ENCODE peak calls at places on chromosomes 16 and 17, in nine cellular contexts. G, E, R, B, N, T, J, U and W are unnamed samples.

GRCh38 chr17:19384723-19385391 is 2.1 kb downstream of the MFAP4 start:
- DNase-seq in G (no peak), E (peak; percentile 93), R (peak; percentile 94), B (peak; percentile 91), N (peak; percentile 94), T (no peak), J (no peak), U (peak; percentile 88), W (peak; percentile 98)

GRCh38 chr16:35210681-35211433 is 1751.4 kb downstream of the TP53TG3F start:
- DNase-seq in G (no peak), E (no peak), R (no peak), B (no peak), N (no peak), T (no peak), J (no peak), U (no peak), W (no peak)

GRCh38 chr17:61486135-61487120 is 34.2 kb downstream of the TBX4 start:
- DNase-seq in G (no peak), E (no peak), R (no peak), B (no peak), N (no peak), T (peak; percentile 44), J (no peak), U (no peak), W (peak; percentile 82)

GRCh38 chr16:813204-813915 is 12.8 kb upstream of the GNG13 start:
- DNase-seq in G (peak; percentile 63), E (peak; percentile 49), R (no peak), B (peak; percentile 8), N (no peak), T (peak; percentile 86), J (no peak), U (no peak), W (peak; percentile 36)

GRCh38 chr16:61681673-61682072 is 354.6 kb downstream of the CDH8 start:
- DNase-seq in G (no peak), E (no peak), R (no peak), B (no peak), N (no peak), T (no peak), J (no peak), U (no peak), W (no peak)

GRCh38 chr17:63631626-63632025 is 9.4 kb downstream of the MAP3K3 start:
- DNase-seq in G (no peak), E (no peak), R (no peak), B (no peak), N (no peak), T (peak; percentile 47), J (no peak), U (no peak), W (no peak)

GRCh38 chr17:64491034-64491860 is 5.6 kb downstream of the POLG2 start:
- DNase-seq in G (no peak), E (no peak), R (peak; percentile 53), B (peak; percentile 42), N (no peak), T (peak; percentile 30), J (peak; percentile 58), U (no peak), W (no peak)

GRCh38 chr17:74853669-74854068 is 6.0 kb downstream of the GRIN2C start:
- DNase-seq in G (no peak), E (no peak), R (no peak), B (no peak), N (no peak), T (no peak), J (no peak), U (no peak), W (no peak)

GRCh38 chr16:17367932-17368331 is 102.8 kb downstream of the XYLT1 start:
- DNase-seq in G (peak; percentile 21), E (peak; percentile 74), R (no peak), B (peak; percentile 61), N (peak; percentile 43), T (peak; percentile 77), J (no peak), U (no peak), W (peak; percentile 36)

GRCh38 chr16:17471745-17472075 is 950 bp upstream of the XYLT1 start:
- DNase-seq in G (no peak), E (no peak), R (no peak), B (peak; percentile 67), N (no peak), T (no peak), J (no peak), U (no peak), W (no peak)

GRCh38 chr17:10117085-10117484 is 81.3 kb downstream of the GAS7 start:
- DNase-seq in G (no peak), E (no peak), R (no peak), B (no peak), N (no peak), T (no peak), J (no peak), U (no peak), W (no peak)

GRCh38 chr17:10116676-10117075 is 81.7 kb downstream of the GAS7 start:
- DNase-seq in G (no peak), E (no peak), R (no peak), B (no peak), N (no peak), T (no peak), J (no peak), U (no peak), W (no peak)

GRCh38 chr17:10116267-10116666 is 82.1 kb downstream of the GAS7 start:
- DNase-seq in G (no peak), E (no peak), R (no peak), B (no peak), N (no peak), T (no peak), J (no peak), U (no peak), W (no peak)

GRCh38 chr17:10118788-10119130 is 79.6 kb downstream of the GAS7 start:
- DNase-seq in G (no peak), E (peak; percentile 86), R (no peak), B (no peak), N (no peak), T (no peak), J (no peak), U (no peak), W (no peak)

DNA sequence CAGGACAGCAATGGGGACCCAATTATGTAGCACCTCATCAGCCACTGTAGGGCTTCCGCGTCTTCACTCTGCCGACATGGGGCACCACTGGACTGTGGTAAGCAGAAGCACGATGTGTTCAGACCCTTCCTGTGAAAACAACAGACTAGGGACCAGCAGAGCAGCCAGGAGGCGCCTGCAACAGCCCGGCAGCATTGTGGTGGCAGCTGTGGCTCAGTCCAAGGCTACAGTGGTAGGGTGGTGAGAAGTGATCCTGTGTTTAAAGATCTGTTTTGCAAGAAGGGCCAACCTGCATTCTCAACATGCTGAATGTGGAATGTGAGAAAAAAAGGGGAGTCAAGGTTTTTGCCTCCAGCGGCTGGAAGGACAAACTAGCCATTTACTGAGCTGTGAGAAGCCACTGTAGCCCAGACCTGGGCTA is 80.8 kb downstream of the GAS7 start:
- DNase-seq in G (no peak), E (no peak), R (no peak), B (peak; percentile 26), N (no peak), T (no peak), J (no peak), U (no peak), W (no peak)
- TF ChIP-seq CTCF in G (no peak), E (no peak), R (no peak), B (peak; percentile 20), N (no peak), T (no peak), J (no peak), U (no peak), W (no peak)

DNA sequence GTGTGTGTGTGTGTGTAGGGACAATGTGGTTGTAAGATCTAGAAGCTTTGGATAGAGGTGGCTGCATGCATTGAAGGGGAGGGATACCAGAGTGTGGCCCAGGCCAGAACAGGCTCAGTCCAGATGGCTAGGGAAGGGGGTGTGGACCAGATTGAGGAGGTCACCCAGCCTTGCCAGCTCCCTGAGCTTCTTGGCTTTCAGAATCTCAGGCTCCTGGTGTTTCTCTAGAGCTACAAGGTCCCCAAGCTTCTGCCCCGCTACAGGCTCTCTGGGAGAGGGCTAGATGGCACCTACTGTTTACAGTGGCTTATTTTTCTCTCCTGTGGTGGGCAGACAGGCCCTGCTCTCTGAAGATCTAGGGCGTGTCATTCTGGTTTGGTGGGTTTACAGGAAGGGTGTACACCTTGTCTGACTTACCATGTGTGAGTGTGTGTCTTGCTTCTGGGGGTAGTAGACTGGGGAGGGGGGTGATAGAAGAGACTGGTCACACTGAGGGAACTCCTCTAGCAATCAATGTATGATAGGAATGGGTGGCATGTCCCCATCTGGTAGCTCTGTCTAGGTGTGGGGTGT is 1.0 kb downstream of the RARA start:
- DNase-seq in G (no peak), E (no peak), R (peak; percentile 53), B (no peak), N (no peak), T (no peak), J (no peak), U (no peak), W (no peak)
- H3K27ac ChIP-seq in G (peak overlapping the region; percentile 97), E (peak overlapping the region; percentile 42), R (no peak overlapping the region), B (no peak overlapping the region), N (no peak overlapping the region), T (no peak overlapping the region), J (peak overlapping the region; percentile 84), U (no peak overlapping the region), W (peak overlapping the region; percentile 61)

DNA sequence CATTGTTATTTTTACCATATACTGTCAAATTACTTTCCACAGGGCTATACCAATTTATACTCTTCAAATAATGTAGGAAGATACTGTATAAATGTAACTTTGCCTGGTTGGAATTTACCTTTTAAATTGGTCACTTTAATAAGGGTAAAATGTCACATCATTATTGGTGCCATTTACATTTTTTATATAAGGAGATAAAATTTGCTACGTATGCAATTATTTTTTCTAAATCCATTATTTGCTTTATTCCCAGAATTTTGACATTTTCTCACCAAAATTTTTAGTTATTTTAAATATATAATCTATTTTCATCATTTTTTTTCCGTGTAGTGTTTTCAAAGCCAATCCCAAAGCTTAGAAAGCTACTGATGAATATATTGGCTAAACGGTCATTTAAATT is 664.7 kb downstream of the KCNJ2 start:
- DNase-seq in G (no peak), E (no peak), R (no peak), B (no peak), N (no peak), T (no peak), J (no peak), U (no peak), W (no peak)
- H3K4me3 ChIP-seq in G (no peak overlapping the region), E (no peak overlapping the region), R (no peak overlapping the region), B (no peak overlapping the region), N (no peak overlapping the region), T (no peak overlapping the region), J (no peak overlapping the region), U (no peak overlapping the region), W (no peak overlapping the region)

DNA sequence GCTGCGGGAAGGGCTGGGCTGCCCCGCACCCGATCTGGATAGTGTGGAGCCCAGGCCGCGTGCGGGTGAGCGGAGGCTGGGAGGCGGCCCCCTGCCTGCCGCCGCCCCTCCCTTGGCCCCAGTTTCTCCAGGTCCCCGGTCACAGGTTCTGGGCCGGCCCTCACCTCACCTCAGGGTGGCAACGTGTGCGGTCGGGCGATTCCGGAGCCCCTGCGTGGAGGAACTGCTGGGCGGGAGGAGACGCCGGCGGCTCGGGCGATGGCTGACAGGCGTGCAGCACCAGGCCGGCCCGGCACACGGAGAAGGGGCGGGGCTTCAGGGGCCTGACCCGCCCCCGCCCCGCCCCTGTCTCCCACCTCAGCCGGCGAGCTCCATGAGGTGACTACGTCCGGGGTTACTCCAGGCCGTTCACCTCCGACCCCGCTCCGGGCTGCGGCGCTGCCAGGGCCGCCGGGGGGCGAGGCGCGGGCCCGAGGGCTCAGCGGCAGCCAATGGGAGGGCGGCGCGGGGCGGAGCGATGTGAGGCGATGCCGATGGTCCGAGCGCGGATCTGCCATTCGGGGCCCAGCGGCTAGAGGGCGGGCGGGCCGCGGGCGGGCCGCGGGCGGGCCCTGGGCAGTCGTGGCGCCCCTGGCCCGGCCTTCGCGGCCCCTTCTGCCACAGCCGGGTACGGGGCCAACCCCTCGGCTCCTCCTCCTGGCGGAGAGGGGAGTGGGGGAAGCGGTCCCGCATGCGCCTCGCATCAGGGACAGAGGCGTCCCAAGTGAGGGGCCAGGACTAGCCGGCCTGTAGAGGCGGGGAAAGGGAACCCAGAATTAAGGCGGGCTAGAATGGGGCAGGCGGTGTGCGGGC is 16.7 kb upstream of the C17orf78 start:
- DNase-seq in G (peak; percentile 96), E (peak; percentile 68), R (peak; percentile 95), B (peak; percentile 86), N (peak; percentile 96), T (peak; percentile 100), J (peak; percentile 97), U (peak; percentile 64), W (peak; percentile 98)
- TF ChIP-seq CTCF in G (peak; percentile 9), E (no peak), R (peak; percentile 27), B (peak; percentile 35), N (peak; percentile 83), T (peak; percentile 48), J (peak; percentile 5), U (peak; percentile 22), W (no peak)